ENCODE peak calls at places on chromosomes 2 and 18, in seven cellular contexts. I, T, N, W, H, Y and D are unnamed samples.

GRCh38 chr2:189360861-189361260 is 80.4 kb upstream of the WDR75 start:
- DNase-seq in N (no peak), W (no peak), T (no peak), H (no peak), Y (no peak), I (no peak), D (no peak)

GRCh38 chr2:42601076-42601475 is 32.6 kb downstream of the MTA3 start:
- DNase-seq in N (no peak), H (no peak), T (no peak), Y (no peak), W (no peak), I (no peak), D (no peak)

GRCh38 chr2:218959141-218959731 is at the start of gene CDK5R2:
- DNase-seq in I (peak; percentile 94), T (peak; percentile 55), N (peak; percentile 88), Y (peak; percentile 33), W (peak; percentile 83), H (peak; percentile 53), D (peak; percentile 44)

GRCh38 chr2:32627441-32627900 is 379 bp upstream of the TTC27 start:
- DNase-seq in H (no peak), N (peak; percentile 75), Y (no peak), W (peak; percentile 81), T (peak; percentile 59), I (peak; percentile 64), D (no peak)

GRCh38 chr18:45085916-45086624 is 405.4 kb downstream of the SETBP1 start:
- DNase-seq in Y (no peak), I (no peak), W (no peak), T (no peak), N (no peak), H (no peak), D (no peak)

GRCh38 chr18:22551536-22552151 is 133.9 kb upstream of the CTAGE1 start:
- DNase-seq in I (no peak), H (no peak), T (peak; percentile 100), N (no peak), Y (no peak), W (no peak), D (no peak)

GRCh38 chr2:174846941-174847938 is 83.0 kb upstream of the CHRNA1 start:
- DNase-seq in T (peak; percentile 96), I (peak; percentile 83), Y (peak; percentile 3), H (no peak), N (peak; percentile 48), W (no peak), D (peak; percentile 4)

GRCh38 chr2:219057709-219058540 is 2.8 kb downstream of the IHH start:
- DNase-seq in T (peak; percentile 16), H (peak; percentile 67), N (peak; percentile 89), I (peak; percentile 84), Y (peak; percentile 68), W (peak; percentile 92), D (peak; percentile 62)

GRCh38 chr2:22336414-22336813 is 1048.6 kb upstream of the KLHL29 start:
- DNase-seq in N (no peak), T (no peak), H (no peak), W (no peak), Y (no peak), I (no peak), D (no peak)

GRCh38 chr2:191087311-191087710 is 63.5 kb downstream of the STAT4 start:
- DNase-seq in H (no peak), I (no peak), N (no peak), T (no peak), W (no peak), Y (no peak), D (no peak)

DNA sequence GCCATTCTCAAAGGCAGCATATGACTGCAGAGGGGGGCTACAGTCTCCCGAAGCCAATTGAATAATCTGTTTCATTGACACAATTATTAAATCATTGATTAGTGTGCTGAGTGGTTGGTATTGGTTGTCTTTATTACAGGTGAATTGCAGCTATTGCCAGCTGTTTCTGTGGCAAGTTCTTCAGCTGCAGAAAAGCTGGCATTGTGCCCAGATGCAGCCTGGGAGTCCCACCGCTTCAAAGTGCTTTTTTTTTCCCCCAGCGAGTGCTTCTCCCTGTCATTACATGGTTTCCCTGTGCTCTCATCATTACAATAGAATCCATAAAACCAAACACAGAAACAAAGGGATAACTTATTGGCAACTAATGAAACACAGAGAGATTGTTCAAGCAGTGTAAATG is 164.7 kb downstream of the GRB14 start:
- DNase-seq in T (no peak), W (no peak), H (no peak), I (peak; percentile 83), N (no peak), Y (no peak), D (no peak)
- H3K4me3 ChIP-seq in T (no peak overlapping the region), W (no peak overlapping the region), H (no peak overlapping the region), I (no peak overlapping the region), N (no peak overlapping the region), Y (no peak overlapping the region), D (no peak overlapping the region)

DNA sequence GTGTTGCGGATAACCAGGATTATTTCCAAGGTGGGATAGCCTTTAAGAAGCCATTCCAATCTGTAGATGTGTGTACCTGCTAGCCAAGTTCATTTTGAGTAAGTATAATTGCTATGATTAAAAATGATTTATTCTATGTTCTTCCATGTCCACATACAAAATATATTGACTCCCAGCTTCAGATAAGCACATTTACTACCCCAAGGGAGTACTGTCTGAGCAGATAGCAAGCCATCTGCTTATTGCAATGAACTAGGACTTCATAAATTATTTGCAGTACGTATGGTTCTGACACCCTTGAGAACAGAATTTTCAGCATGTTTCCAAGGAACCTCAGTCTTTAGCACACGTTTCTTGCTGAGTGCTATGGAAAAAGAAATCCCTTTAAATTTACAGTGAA is 28.2 kb downstream of the ABCG5 start:
- DNase-seq in W (no peak), I (no peak), H (no peak), T (no peak), N (no peak), Y (no peak), D (no peak)
- H3K4me1 ChIP-seq in W (no peaks in the 10 kb centered on the region), I (no peaks in the 10 kb centered on the region), H (no peaks in the 10 kb centered on the region), T (no peaks in the 10 kb centered on the region), N (no peaks in the 10 kb centered on the region), Y (no peaks in the 10 kb centered on the region), D (no peaks in the 10 kb centered on the region)

GRCh38 chr2:46796843-46797625 is 118.6 kb downstream of the MCFD2 start:
- DNase-seq in I (no peak), T (no peak), H (no peak), Y (no peak), N (no peak), W (no peak), D (no peak)

GRCh38 chr2:46800218-46800617 is 115.4 kb downstream of the MCFD2 start:
- DNase-seq in N (no peak), Y (no peak), I (no peak), T (no peak), H (no peak), W (no peak), D (no peak)

GRCh38 chr2:46800625-46801024 is 115.0 kb downstream of the MCFD2 start:
- DNase-seq in Y (no peak), N (no peak), W (no peak), H (no peak), I (no peak), T (no peak), D (no peak)

GRCh38 chr2:46798041-46798440 is 117.6 kb downstream of the MCFD2 start:
- DNase-seq in N (no peak), I (no peak), H (no peak), W (no peak), Y (no peak), T (no peak), D (no peak)

GRCh38 chr2:46798998-46799698 is 116.5 kb downstream of the MCFD2 start:
- DNase-seq in N (no peak), T (no peak), H (no peak), I (no peak), W (no peak), Y (no peak), D (no peak)
- H3K4me3 ChIP-seq in N (no peak overlapping the region), T (no peak overlapping the region), H (no peak overlapping the region), I (no peak overlapping the region), W (no peak overlapping the region), Y (no peak overlapping the region), D (no peak overlapping the region)

GRCh38 chr2:203893823-203894222 is 26.3 kb downstream of the CTLA4 start:
- DNase-seq in H (no peak), N (no peak), W (no peak), Y (no peak), T (no peak), I (no peak), D (no peak)
- H3K4me1 ChIP-seq in H (no peaks in the 10 kb centered on the region), N (no peaks in the 10 kb centered on the region), W (no peaks in the 10 kb centered on the region), Y (no peaks in the 10 kb centered on the region), T (no peaks in the 10 kb centered on the region), I (no peaks in the 10 kb centered on the region), D (peaks cover 39% of the 10 kb centered on the region)

GRCh38 chr2:111123751-111124150 is 3.0 kb downstream of the BCL2L11 start:
- DNase-seq in Y (no peak), T (no peak), W (no peak), N (peak; percentile 46), I (no peak), H (no peak), D (no peak)
- H3K4me3 ChIP-seq in Y (no peak overlapping the region), T (peak overlapping the region; percentile 80), W (no peak overlapping the region), N (no peak overlapping the region), I (peak overlapping the region; percentile 96), H (no peak overlapping the region), D (peak overlapping the region; percentile 75)